ENCODE peak calls at places on chromosomes 11 and 22, in seven cellular contexts. One of them, this sample, is unnamed.

GRCh38 chr11:122785156-122785605 is 53.1 kb upstream of the CRTAM start:
- DNase-seq in breast epithelium: no peak
- DNase-seq in transverse colon: no peak
- DNase-seq in body of pancreas: no peak
- DNase-seq in stomach: no peak
- DNase-seq in tibial nerve: peak; percentile 29
- DNase-seq in suprapubic skin: no peak
- DNase-seq in this sample: no peak

GRCh38 chr11:115958089-115959000 is 454.1 kb upstream of the CADM1 start:
- DNase-seq in breast epithelium: no peak
- DNase-seq in transverse colon: no peak
- DNase-seq in tibial nerve: no peak
- DNase-seq in body of pancreas: no peak
- DNase-seq in suprapubic skin: no peak
- DNase-seq in stomach: no peak
- DNase-seq in this sample: no peak

GRCh38 chr22:36816635-36817428 is at the start of gene PVALB:
- DNase-seq in transverse colon: no peak
- DNase-seq in breast epithelium: no peak
- DNase-seq in suprapubic skin: no peak
- DNase-seq in body of pancreas: peak; percentile 6
- DNase-seq in tibial nerve: no peak
- DNase-seq in stomach: no peak
- DNase-seq in this sample: no peak

GRCh38 chr11:83990160-83990733 is 704.1 kb upstream of the CCDC90B start:
- DNase-seq in breast epithelium: no peak
- DNase-seq in stomach: no peak
- DNase-seq in suprapubic skin: no peak
- DNase-seq in body of pancreas: peak; percentile 4
- DNase-seq in transverse colon: no peak
- DNase-seq in tibial nerve: peak; percentile 23
- DNase-seq in this sample: no peak

GRCh38 chr11:74720596-74721478 is 10.4 kb downstream of the CHRDL2 start:
- DNase-seq in stomach: peak; percentile 67
- DNase-seq in transverse colon: peak; percentile 72
- DNase-seq in suprapubic skin: no peak
- DNase-seq in breast epithelium: peak; percentile 65
- DNase-seq in tibial nerve: no peak
- DNase-seq in body of pancreas: peak; percentile 48
- DNase-seq in this sample: no peak

GRCh38 chr11:13772223-13773046 is 104.0 kb downstream of the FAR1 start:
- DNase-seq in suprapubic skin: no peak
- DNase-seq in tibial nerve: peak; percentile 18
- DNase-seq in breast epithelium: no peak
- DNase-seq in transverse colon: no peak
- DNase-seq in stomach: no peak
- DNase-seq in body of pancreas: peak; percentile 55
- DNase-seq in this sample: peak; percentile 48

GRCh38 chr11:57787920-57788716 is 26.5 kb downstream of the CTNND1 start:
- DNase-seq in suprapubic skin: no peak
- DNase-seq in breast epithelium: peak; percentile 70
- DNase-seq in transverse colon: no peak
- DNase-seq in stomach: no peak
- DNase-seq in tibial nerve: no peak
- DNase-seq in body of pancreas: peak; percentile 49
- DNase-seq in this sample: peak; percentile 82

GRCh38 chr11:33211153-33211552 is 46.0 kb upstream of the HIPK3 start:
- DNase-seq in suprapubic skin: no peak
- DNase-seq in transverse colon: no peak
- DNase-seq in body of pancreas: peak; percentile 30
- DNase-seq in tibial nerve: peak; percentile 34
- DNase-seq in breast epithelium: no peak
- DNase-seq in stomach: no peak
- DNase-seq in this sample: no peak

GRCh38 chr11:70247710-70248072 is 22.8 kb upstream of the PPFIA1 start:
- DNase-seq in stomach: peak; percentile 44
- DNase-seq in breast epithelium: peak; percentile 92
- DNase-seq in tibial nerve: no peak
- DNase-seq in transverse colon: no peak
- DNase-seq in body of pancreas: no peak
- DNase-seq in suprapubic skin: no peak
- DNase-seq in this sample: no peak

GRCh38 chr11:34567733-34568132 is 53.2 kb upstream of the EHF start:
- DNase-seq in suprapubic skin: no peak
- DNase-seq in tibial nerve: no peak
- DNase-seq in body of pancreas: no peak
- DNase-seq in breast epithelium: no peak
- DNase-seq in transverse colon: no peak
- DNase-seq in stomach: no peak
- DNase-seq in this sample: no peak

GRCh38 chr11:16155448-16155847 is 200.9 kb downstream of the SOX6 start:
- DNase-seq in stomach: no peak
- DNase-seq in body of pancreas: no peak
- DNase-seq in tibial nerve: no peak
- DNase-seq in transverse colon: no peak
- DNase-seq in breast epithelium: no peak
- DNase-seq in suprapubic skin: no peak
- DNase-seq in this sample: no peak

DNA sequence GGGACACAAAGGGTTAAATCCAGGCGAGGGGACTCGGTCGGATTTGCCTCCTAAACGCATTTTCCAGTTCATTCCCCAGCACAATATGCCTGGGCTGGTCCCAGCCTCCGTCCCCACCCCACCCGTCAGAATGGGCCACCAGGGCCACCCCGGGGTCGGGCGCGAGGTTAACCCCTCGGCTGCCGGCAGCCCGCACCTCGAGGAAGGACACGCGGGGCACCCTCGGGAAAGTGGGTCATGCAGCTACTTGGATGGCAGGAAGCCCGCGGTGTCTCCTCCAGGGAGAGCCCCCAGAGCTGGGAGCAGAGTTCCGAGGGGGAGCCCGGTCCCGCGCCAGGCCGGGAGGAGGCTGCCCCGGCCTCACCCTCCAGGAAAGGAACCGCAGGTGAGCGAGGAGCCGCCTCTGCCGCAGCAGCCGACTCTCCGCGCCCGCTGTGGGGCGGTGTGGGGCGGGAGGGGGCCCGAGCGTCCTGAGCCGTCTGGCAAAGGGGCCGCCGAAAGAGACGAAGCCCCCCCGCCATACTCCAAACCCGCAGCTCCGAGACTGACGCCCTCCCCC is 1.4 kb downstream of the NECTIN1 start:
- DNase-seq in stomach: peak; percentile 59
- DNase-seq in tibial nerve: no peak
- DNase-seq in body of pancreas: peak; percentile 40
- DNase-seq in transverse colon: peak; percentile 72
- DNase-seq in suprapubic skin: no peak
- DNase-seq in breast epithelium: no peak
- DNase-seq in this sample: peak; percentile 37
- TF ChIP-seq CTCF in stomach: no peak
- TF ChIP-seq CTCF in tibial nerve: peak; percentile 15
- TF ChIP-seq CTCF in body of pancreas: no peak
- TF ChIP-seq CTCF in transverse colon: no peak
- TF ChIP-seq CTCF in suprapubic skin: no peak
- TF ChIP-seq CTCF in breast epithelium: no peak
- TF ChIP-seq CTCF in this sample: no peak

DNA sequence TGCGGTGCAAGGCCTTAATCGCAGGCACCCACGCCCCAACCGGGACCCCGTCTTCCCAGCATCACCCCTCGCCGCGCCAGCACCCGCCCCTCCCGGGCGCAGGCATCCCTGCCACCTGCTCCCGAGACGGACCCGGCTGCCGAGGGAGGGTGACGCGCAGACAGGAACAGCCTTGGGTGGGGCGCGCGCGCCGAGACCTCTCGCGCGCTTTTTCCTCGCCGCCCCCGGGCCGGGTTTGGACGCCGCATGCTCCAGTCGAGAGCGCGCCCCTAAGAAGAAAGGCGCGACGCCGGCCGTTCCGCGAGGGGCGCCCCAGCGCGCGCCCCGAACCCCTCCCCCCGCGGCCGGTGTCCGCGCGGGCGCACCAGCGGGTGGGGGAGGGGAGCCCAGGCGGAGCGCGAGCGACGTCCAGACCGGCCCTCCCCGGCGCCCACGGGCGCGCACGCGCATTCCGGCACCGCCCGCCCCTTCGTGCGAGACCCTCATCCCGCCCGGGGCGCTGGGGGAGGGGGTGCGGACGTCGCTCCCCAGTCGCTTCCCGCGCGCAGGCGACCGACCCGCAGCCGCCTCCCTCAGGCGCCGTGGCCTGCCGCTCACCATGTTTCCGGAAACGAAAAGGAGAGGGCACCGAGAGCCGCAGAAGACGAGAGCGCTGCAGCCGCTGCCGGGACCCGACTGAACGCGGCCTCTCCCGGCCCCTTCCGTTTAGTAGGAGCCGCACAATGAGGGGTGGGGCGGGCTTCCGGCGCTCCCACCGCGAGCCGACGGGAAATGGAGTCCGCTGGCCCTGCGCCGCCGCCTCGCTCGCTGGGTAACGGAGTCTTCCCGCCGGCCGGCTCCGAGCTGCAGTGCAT is at the start of gene CFL1:
- DNase-seq in transverse colon: peak; percentile 99
- DNase-seq in suprapubic skin: peak; percentile 99
- DNase-seq in body of pancreas: peak; percentile 99
- DNase-seq in tibial nerve: peak; percentile 94
- DNase-seq in breast epithelium: peak; percentile 99
- DNase-seq in stomach: peak; percentile 99
- DNase-seq in this sample: peak; percentile 99
- TF ChIP-seq POLR2A in transverse colon: peak; percentile 99
- TF ChIP-seq POLR2A in suprapubic skin: peak; percentile 95
- TF ChIP-seq POLR2A in body of pancreas: peak; percentile 99
- TF ChIP-seq POLR2A in tibial nerve: peak; percentile 95
- TF ChIP-seq POLR2A in breast epithelium: peak; percentile 80
- TF ChIP-seq POLR2A in stomach: peak; percentile 95
- TF ChIP-seq POLR2A in this sample: peak; percentile 97

GRCh38 chr11:44565008-44565745 is at the start of gene CD82:
- DNase-seq in stomach: peak; percentile 100
- DNase-seq in breast epithelium: peak; percentile 100
- DNase-seq in body of pancreas: peak; percentile 100
- DNase-seq in tibial nerve: peak; percentile 100
- DNase-seq in transverse colon: peak; percentile 100
- DNase-seq in suprapubic skin: peak; percentile 100
- DNase-seq in this sample: peak; percentile 100

GRCh38 chr11:44566952-44567875 is 1.8 kb downstream of the CD82 start:
- DNase-seq in breast epithelium: no peak
- DNase-seq in transverse colon: no peak
- DNase-seq in stomach: no peak
- DNase-seq in body of pancreas: no peak
- DNase-seq in suprapubic skin: no peak
- DNase-seq in tibial nerve: no peak
- DNase-seq in this sample: no peak

GRCh38 chr11:44566559-44566949 is 1.1 kb downstream of the CD82 start:
- DNase-seq in breast epithelium: no peak
- DNase-seq in stomach: no peak
- DNase-seq in tibial nerve: no peak
- DNase-seq in transverse colon: no peak
- DNase-seq in body of pancreas: no peak
- DNase-seq in suprapubic skin: no peak
- DNase-seq in this sample: no peak

GRCh38 chr11:44564653-44565007 is 833 bp upstream of the CD82 start:
- DNase-seq in breast epithelium: peak; percentile 93
- DNase-seq in tibial nerve: peak; percentile 73
- DNase-seq in suprapubic skin: peak; percentile 92
- DNase-seq in transverse colon: peak; percentile 63
- DNase-seq in stomach: peak; percentile 85
- DNase-seq in body of pancreas: peak; percentile 89
- DNase-seq in this sample: peak; percentile 92

DNA sequence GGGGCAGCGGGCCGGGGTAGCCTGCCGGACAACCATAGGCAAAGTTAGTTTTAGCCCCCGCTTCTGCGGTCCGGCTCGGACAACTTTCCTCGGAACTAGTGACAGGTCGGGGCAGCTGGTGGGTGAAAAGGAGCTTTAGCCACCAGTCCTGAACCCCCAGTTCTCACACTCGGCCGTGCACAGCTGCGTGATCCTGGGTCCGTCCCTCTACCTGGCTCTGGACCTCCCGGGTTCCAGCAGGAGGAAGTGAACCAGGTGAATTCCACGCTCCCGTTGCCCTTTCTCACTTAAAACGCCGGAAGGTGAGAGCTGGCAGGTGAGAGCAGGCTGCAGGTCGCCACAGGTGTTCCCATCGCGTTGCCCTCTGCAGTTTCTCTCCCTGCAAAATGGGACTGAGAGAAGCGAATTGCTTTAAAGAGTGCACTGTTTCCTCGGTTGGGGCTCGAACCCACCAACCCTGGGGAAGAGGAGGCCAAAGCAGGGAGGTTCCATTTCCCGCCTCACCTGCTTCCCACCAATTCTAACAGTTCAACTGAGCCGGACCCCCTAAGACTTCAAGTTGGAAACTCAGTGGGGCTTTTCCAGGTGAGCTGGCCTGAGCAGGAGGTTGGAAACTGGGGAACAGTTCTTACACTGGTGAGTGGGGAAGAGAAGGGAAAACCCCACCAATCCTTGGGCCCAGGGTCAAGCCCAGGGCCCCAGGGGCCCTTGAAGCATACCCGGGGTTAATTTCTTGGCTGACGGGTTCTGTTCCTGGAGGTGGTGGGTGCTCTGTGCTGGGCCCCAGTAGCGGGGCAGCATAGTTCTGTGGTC is 489 bp downstream of the CD82 start:
- DNase-seq in stomach: no peak
- DNase-seq in suprapubic skin: no peak
- DNase-seq in transverse colon: no peak
- DNase-seq in tibial nerve: no peak
- DNase-seq in breast epithelium: peak; percentile 44
- DNase-seq in body of pancreas: peak; percentile 62
- DNase-seq in this sample: no peak
- TF ChIP-seq CTCF in stomach: no peak
- TF ChIP-seq CTCF in suprapubic skin: no peak
- TF ChIP-seq CTCF in transverse colon: no peak
- TF ChIP-seq CTCF in tibial nerve: peak; percentile 34
- TF ChIP-seq CTCF in breast epithelium: no peak
- TF ChIP-seq CTCF in body of pancreas: no peak
- TF ChIP-seq CTCF in this sample: no peak

GRCh38 chr11:126115820-126116319 is 53.2 kb upstream of the CDON start:
- DNase-seq in body of pancreas: peak; percentile 91
- DNase-seq in breast epithelium: peak; percentile 75
- DNase-seq in stomach: peak; percentile 85
- DNase-seq in tibial nerve: peak; percentile 73
- DNase-seq in transverse colon: peak; percentile 73
- DNase-seq in suprapubic skin: peak; percentile 88
- DNase-seq in this sample: peak; percentile 84
- TF ChIP-seq POLR2A in body of pancreas: peak; percentile 23
- TF ChIP-seq POLR2A in breast epithelium: no peak
- TF ChIP-seq POLR2A in stomach: no peak
- TF ChIP-seq POLR2A in tibial nerve: no peak
- TF ChIP-seq POLR2A in transverse colon: peak; percentile 22
- TF ChIP-seq POLR2A in suprapubic skin: no peak
- TF ChIP-seq POLR2A in this sample: no peak

GRCh38 chr11:118622376-118623290 is 15.2 kb downstream of the PHLDB1 start:
- DNase-seq in suprapubic skin: peak; percentile 72
- DNase-seq in transverse colon: no peak
- DNase-seq in breast epithelium: peak; percentile 94
- DNase-seq in tibial nerve: no peak
- DNase-seq in body of pancreas: peak; percentile 39
- DNase-seq in stomach: no peak
- DNase-seq in this sample: peak; percentile 77
- TF ChIP-seq CTCF in suprapubic skin: no peak
- TF ChIP-seq CTCF in transverse colon: no peak
- TF ChIP-seq CTCF in breast epithelium: no peak
- TF ChIP-seq CTCF in tibial nerve: no peak
- TF ChIP-seq CTCF in body of pancreas: no peak
- TF ChIP-seq CTCF in stomach: no peak
- TF ChIP-seq CTCF in this sample: no peak